ENCODE peak calls at places on chromosome 10, in seven cellular contexts. One of them, this sample, is unnamed.

GRCh38 chr10:91049961-91050360 is 129.1 kb upstream of the ANKRD1 start:
- DNase-seq in CD8-positive, alpha-beta T cell: no peak
- DNase-seq in GM06990: no peak
- DNase-seq in foreskin fibroblast: peak
- DNase-seq in MCF 10A: no peak
- DNase-seq in OCI-LY7: no peak
- DNase-seq in MM.1S: no peak
- DNase-seq in this sample: no peak

GRCh38 chr10:24556746-24557742 is 166.6 kb downstream of the ARHGAP21 start:
- DNase-seq in OCI-LY7: peak
- DNase-seq in MCF 10A: peak
- DNase-seq in CD8-positive, alpha-beta T cell: no peak
- DNase-seq in MM.1S: peak
- DNase-seq in GM06990: peak
- DNase-seq in foreskin fibroblast: peak
- DNase-seq in this sample: no peak

GRCh38 chr10:107653832-107654287 is 489.4 kb upstream of the SORCS1 start:
- DNase-seq in CD8-positive, alpha-beta T cell: no peak
- DNase-seq in MCF 10A: peak
- DNase-seq in MM.1S: peak
- DNase-seq in GM06990: peak
- DNase-seq in OCI-LY7: no peak
- DNase-seq in foreskin fibroblast: peak
- DNase-seq in this sample: no peak

GRCh38 chr10:100433253-100434240 is 29.3 kb upstream of the WNT8B start:
- DNase-seq in foreskin fibroblast: peak
- DNase-seq in GM06990: peak
- DNase-seq in MM.1S: peak
- DNase-seq in MCF 10A: peak
- DNase-seq in CD8-positive, alpha-beta T cell: peak
- DNase-seq in OCI-LY7: peak
- DNase-seq in this sample: peak

GRCh38 chr10:70773461-70773860 is 11.7 kb downstream of the TBATA start:
- DNase-seq in CD8-positive, alpha-beta T cell: no peak
- DNase-seq in MCF 10A: no peak
- DNase-seq in foreskin fibroblast: no peak
- DNase-seq in MM.1S: no peak
- DNase-seq in OCI-LY7: no peak
- DNase-seq in GM06990: no peak
- DNase-seq in this sample: no peak

GRCh38 chr10:74518076-74518475 is 308.3 kb upstream of the KAT6B start:
- DNase-seq in MCF 10A: no peak
- DNase-seq in MM.1S: no peak
- DNase-seq in OCI-LY7: no peak
- DNase-seq in GM06990: no peak
- DNase-seq in CD8-positive, alpha-beta T cell: no peak
- DNase-seq in foreskin fibroblast: no peak
- DNase-seq in this sample: no peak

GRCh38 chr10:35336921-35337741 is 822 bp downstream of the CCNY start:
- DNase-seq in MM.1S: peak
- DNase-seq in CD8-positive, alpha-beta T cell: no peak
- DNase-seq in MCF 10A: peak
- DNase-seq in OCI-LY7: peak
- DNase-seq in GM06990: peak
- DNase-seq in foreskin fibroblast: no peak
- DNase-seq in this sample: peak

GRCh38 chr10:19498348-19499290 is 317.6 kb upstream of the PLXDC2 start:
- DNase-seq in foreskin fibroblast: no peak
- DNase-seq in MM.1S: no peak
- DNase-seq in GM06990: no peak
- DNase-seq in MCF 10A: peak
- DNase-seq in CD8-positive, alpha-beta T cell: no peak
- DNase-seq in OCI-LY7: no peak
- DNase-seq in this sample: no peak

GRCh38 chr10:60664859-60665258 is 113.4 kb upstream of the CDK1 start:
- DNase-seq in MM.1S: no peak
- DNase-seq in GM06990: no peak
- DNase-seq in MCF 10A: peak
- DNase-seq in OCI-LY7: no peak
- DNase-seq in foreskin fibroblast: no peak
- DNase-seq in CD8-positive, alpha-beta T cell: no peak
- DNase-seq in this sample: no peak

GRCh38 chr10:50152792-50153272 is 85.1 kb downstream of the WASHC2A start:
- DNase-seq in GM06990: no peak
- DNase-seq in CD8-positive, alpha-beta T cell: no peak
- DNase-seq in MCF 10A: no peak
- DNase-seq in OCI-LY7: no peak
- DNase-seq in foreskin fibroblast: no peak
- DNase-seq in MM.1S: no peak
- DNase-seq in this sample: no peak

GRCh38 chr10:88851706-88852105 is at the start of gene ANKRD22:
- DNase-seq in OCI-LY7: no peak
- DNase-seq in CD8-positive, alpha-beta T cell: no peak
- DNase-seq in MCF 10A: peak
- DNase-seq in foreskin fibroblast: peak
- DNase-seq in GM06990: no peak
- DNase-seq in MM.1S: no peak
- DNase-seq in this sample: no peak

GRCh38 chr10:33180390-33180789 is 154.1 kb downstream of the NRP1 start:
- DNase-seq in foreskin fibroblast: no peak
- DNase-seq in MM.1S: no peak
- DNase-seq in CD8-positive, alpha-beta T cell: no peak
- DNase-seq in GM06990: no peak
- DNase-seq in MCF 10A: no peak
- DNase-seq in OCI-LY7: no peak
- DNase-seq in this sample: no peak

GRCh38 chr10:34473174-34474059 is 341.7 kb downstream of the PARD3 start:
- DNase-seq in foreskin fibroblast: no peak
- DNase-seq in CD8-positive, alpha-beta T cell: no peak
- DNase-seq in MM.1S: no peak
- DNase-seq in MCF 10A: no peak
- DNase-seq in GM06990: no peak
- DNase-seq in OCI-LY7: no peak
- DNase-seq in this sample: no peak

GRCh38 chr10:132514841-132515521 is 22.6 kb upstream of the INPP5A start:
- DNase-seq in OCI-LY7: no peak
- DNase-seq in GM06990: no peak
- DNase-seq in CD8-positive, alpha-beta T cell: no peak
- DNase-seq in MCF 10A: no peak
- DNase-seq in MM.1S: no peak
- DNase-seq in foreskin fibroblast: no peak
- DNase-seq in this sample: no peak

GRCh38 chr10:133132711-133133291 is 27.2 kb upstream of the KNDC1 start:
- DNase-seq in CD8-positive, alpha-beta T cell: no peak
- DNase-seq in MM.1S: no peak
- DNase-seq in OCI-LY7: peak
- DNase-seq in foreskin fibroblast: no peak
- DNase-seq in GM06990: no peak
- DNase-seq in MCF 10A: no peak
- DNase-seq in this sample: no peak

GRCh38 chr10:24303522-24304310 is 94.8 kb downstream of the KIAA1217 start:
- DNase-seq in CD8-positive, alpha-beta T cell: no peak
- DNase-seq in foreskin fibroblast: no peak
- DNase-seq in MCF 10A: no peak
- DNase-seq in MM.1S: no peak
- DNase-seq in GM06990: no peak
- DNase-seq in OCI-LY7: no peak
- DNase-seq in this sample: no peak

GRCh38 chr10:33927347-33927746 is 592.9 kb upstream of the NRP1 start:
- DNase-seq in OCI-LY7: no peak
- DNase-seq in foreskin fibroblast: no peak
- DNase-seq in MM.1S: no peak
- DNase-seq in CD8-positive, alpha-beta T cell: no peak
- DNase-seq in MCF 10A: peak
- DNase-seq in GM06990: no peak
- DNase-seq in this sample: no peak

GRCh38 chr10:104096692-104097091 is 11.0 kb upstream of the COL17A1 start:
- DNase-seq in GM06990: no peak
- DNase-seq in OCI-LY7: no peak
- DNase-seq in MCF 10A: no peak
- DNase-seq in CD8-positive, alpha-beta T cell: no peak
- DNase-seq in MM.1S: no peak
- DNase-seq in foreskin fibroblast: no peak
- DNase-seq in this sample: no peak

GRCh38 chr10:53166325-53166724 is 393.7 kb upstream of the MBL2 start:
- DNase-seq in foreskin fibroblast: no peak
- DNase-seq in GM06990: no peak
- DNase-seq in OCI-LY7: no peak
- DNase-seq in CD8-positive, alpha-beta T cell: no peak
- DNase-seq in MCF 10A: no peak
- DNase-seq in MM.1S: peak
- DNase-seq in this sample: no peak

GRCh38 chr10:89861584-89862287 is 160.3 kb downstream of the KIF20B start:
- DNase-seq in GM06990: no peak
- DNase-seq in foreskin fibroblast: no peak
- DNase-seq in CD8-positive, alpha-beta T cell: no peak
- DNase-seq in MM.1S: no peak
- DNase-seq in MCF 10A: peak
- DNase-seq in OCI-LY7: no peak
- DNase-seq in this sample: no peak

GRCh38 chr10:1180836-1181235 is 124.7 kb downstream of the WDR37 start:
- DNase-seq in GM06990: no peak
- DNase-seq in MM.1S: no peak
- DNase-seq in OCI-LY7: no peak
- DNase-seq in MCF 10A: no peak
- DNase-seq in CD8-positive, alpha-beta T cell: no peak
- DNase-seq in foreskin fibroblast: no peak
- DNase-seq in this sample: no peak

GRCh38 chr10:75202321-75203096 is 8.1 kb upstream of the VDAC2 start:
- DNase-seq in foreskin fibroblast: peak
- DNase-seq in CD8-positive, alpha-beta T cell: no peak
- DNase-seq in GM06990: no peak
- DNase-seq in OCI-LY7: no peak
- DNase-seq in MM.1S: no peak
- DNase-seq in MCF 10A: peak
- DNase-seq in this sample: no peak

GRCh38 chr10:49072166-49072885 is 43.0 kb downstream of the VSTM4 start:
- DNase-seq in CD8-positive, alpha-beta T cell: no peak
- DNase-seq in foreskin fibroblast: no peak
- DNase-seq in MCF 10A: no peak
- DNase-seq in OCI-LY7: no peak
- DNase-seq in MM.1S: no peak
- DNase-seq in GM06990: no peak
- DNase-seq in this sample: no peak

GRCh38 chr10:60429084-60429849 is 39.6 kb upstream of the ANK3 start:
- DNase-seq in MCF 10A: no peak
- DNase-seq in GM06990: no peak
- DNase-seq in OCI-LY7: no peak
- DNase-seq in MM.1S: no peak
- DNase-seq in CD8-positive, alpha-beta T cell: no peak
- DNase-seq in foreskin fibroblast: no peak
- DNase-seq in this sample: no peak

GRCh38 chr10:61302124-61302523 is 151.1 kb downstream of the TMEM26 start:
- DNase-seq in GM06990: no peak
- DNase-seq in CD8-positive, alpha-beta T cell: no peak
- DNase-seq in MCF 10A: no peak
- DNase-seq in MM.1S: no peak
- DNase-seq in foreskin fibroblast: peak
- DNase-seq in OCI-LY7: no peak
- DNase-seq in this sample: no peak

GRCh38 chr10:36621346-36621745 is 504.1 kb upstream of the ANKRD30A start:
- DNase-seq in MCF 10A: no peak
- DNase-seq in GM06990: no peak
- DNase-seq in OCI-LY7: no peak
- DNase-seq in foreskin fibroblast: no peak
- DNase-seq in MM.1S: no peak
- DNase-seq in CD8-positive, alpha-beta T cell: no peak
- DNase-seq in this sample: no peak

GRCh38 chr10:84563868-84564267 is 235.5 kb downstream of the CCSER2 start:
- DNase-seq in GM06990: no peak
- DNase-seq in MM.1S: no peak
- DNase-seq in CD8-positive, alpha-beta T cell: no peak
- DNase-seq in foreskin fibroblast: no peak
- DNase-seq in OCI-LY7: no peak
- DNase-seq in MCF 10A: no peak
- DNase-seq in this sample: no peak

GRCh38 chr10:33274096-33274785 is 60.2 kb downstream of the NRP1 start:
- DNase-seq in OCI-LY7: no peak
- DNase-seq in GM06990: no peak
- DNase-seq in foreskin fibroblast: no peak
- DNase-seq in CD8-positive, alpha-beta T cell: no peak
- DNase-seq in MM.1S: no peak
- DNase-seq in MCF 10A: no peak
- DNase-seq in this sample: no peak

GRCh38 chr10:104254493-104255243 is at the start of gene GSTO1:
- DNase-seq in MCF 10A: peak
- DNase-seq in MM.1S: peak
- DNase-seq in OCI-LY7: peak
- DNase-seq in CD8-positive, alpha-beta T cell: no peak
- DNase-seq in foreskin fibroblast: peak
- DNase-seq in GM06990: peak
- DNase-seq in this sample: peak

GRCh38 chr10:16915308-16915707 is 98.1 kb upstream of the RSU1 start:
- DNase-seq in OCI-LY7: no peak
- DNase-seq in GM06990: no peak
- DNase-seq in MM.1S: no peak
- DNase-seq in MCF 10A: no peak
- DNase-seq in foreskin fibroblast: no peak
- DNase-seq in CD8-positive, alpha-beta T cell: no peak
- DNase-seq in this sample: no peak
- TF ChIP-seq CTCF in OCI-LY7: peak
- TF ChIP-seq CTCF in GM06990: peak
- TF ChIP-seq CTCF in MM.1S: no peak
- TF ChIP-seq CTCF in MCF 10A: no peak
- TF ChIP-seq CTCF in foreskin fibroblast: no peak
- TF ChIP-seq CTCF in CD8-positive, alpha-beta T cell: no peak
- TF ChIP-seq CTCF in this sample: no peak

GRCh38 chr10:110414563-110415309 is 83.0 kb upstream of the DUSP5 start:
- DNase-seq in foreskin fibroblast: no peak
- DNase-seq in MM.1S: peak
- DNase-seq in CD8-positive, alpha-beta T cell: peak
- DNase-seq in MCF 10A: peak
- DNase-seq in OCI-LY7: peak
- DNase-seq in GM06990: peak
- DNase-seq in this sample: no peak
- TF ChIP-seq CTCF in foreskin fibroblast: no peak
- TF ChIP-seq CTCF in MM.1S: no peak
- TF ChIP-seq CTCF in CD8-positive, alpha-beta T cell: no peak
- TF ChIP-seq CTCF in MCF 10A: no peak
- TF ChIP-seq CTCF in OCI-LY7: no peak
- TF ChIP-seq CTCF in GM06990: no peak
- TF ChIP-seq CTCF in this sample: no peak

DNA sequence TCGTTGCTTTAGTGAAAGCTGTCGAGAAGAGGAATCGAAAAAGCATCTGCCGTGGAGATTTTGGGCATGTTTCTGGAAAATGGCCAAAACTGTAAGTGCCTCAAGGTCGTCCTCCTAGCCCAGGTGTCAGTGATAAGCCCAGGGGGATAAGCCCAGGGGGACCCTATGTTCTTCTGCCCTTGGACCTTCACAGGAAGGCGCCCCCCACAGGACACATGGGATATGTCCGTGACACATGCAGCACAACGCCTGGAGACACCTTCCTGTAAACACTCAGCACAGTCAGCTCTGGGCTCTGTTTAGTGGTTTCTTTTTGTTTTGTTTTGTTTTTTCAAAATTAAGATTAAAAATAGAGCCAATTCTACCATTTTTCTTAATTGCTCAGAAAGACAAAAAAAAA is 272.7 kb downstream of the KLF6 start:
- DNase-seq in OCI-LY7: no peak
- DNase-seq in MM.1S: no peak
- DNase-seq in foreskin fibroblast: no peak
- DNase-seq in CD8-positive, alpha-beta T cell: no peak
- DNase-seq in GM06990: no peak
- DNase-seq in MCF 10A: no peak
- DNase-seq in this sample: no peak
- TF ChIP-seq CTCF in OCI-LY7: peak
- TF ChIP-seq CTCF in MM.1S: no peak
- TF ChIP-seq CTCF in foreskin fibroblast: peak
- TF ChIP-seq CTCF in CD8-positive, alpha-beta T cell: no peak
- TF ChIP-seq CTCF in GM06990: no peak
- TF ChIP-seq CTCF in MCF 10A: no peak
- TF ChIP-seq CTCF in this sample: no peak

GRCh38 chr10:3467052-3467906 is 294.7 kb upstream of the PITRM1 start:
- DNase-seq in CD8-positive, alpha-beta T cell: no peak
- DNase-seq in MCF 10A: peak
- DNase-seq in OCI-LY7: no peak
- DNase-seq in foreskin fibroblast: peak
- DNase-seq in MM.1S: no peak
- DNase-seq in GM06990: no peak
- DNase-seq in this sample: no peak
- TF ChIP-seq CTCF in CD8-positive, alpha-beta T cell: no peak
- TF ChIP-seq CTCF in MCF 10A: peak
- TF ChIP-seq CTCF in OCI-LY7: no peak
- TF ChIP-seq CTCF in foreskin fibroblast: peak
- TF ChIP-seq CTCF in MM.1S: no peak
- TF ChIP-seq CTCF in GM06990: no peak
- TF ChIP-seq CTCF in this sample: no peak

This sample was measured in progenitor cell of endocrine pancreas.